ENCODE peak calls at places on chromosomes 16 and 17, in six cellular contexts. One of them, this sample, is unnamed.

GRCh38 chr17:2700491-2701141 is 10.9 kb downstream of the CLUH start:
- DNase-seq in CD8-positive, alpha-beta T cell: no peak
- DNase-seq in tibial artery: peak; percentile 59
- DNase-seq in neuronal stem cell: no peak
- DNase-seq in fibroblast of lung: no peak
- DNase-seq in effector memory CD4-positive, alpha-beta T cell: no peak
- DNase-seq in this sample: peak; percentile 10

GRCh38 chr16:82583415-82583814 is 43.4 kb upstream of the CDH13 start:
- DNase-seq in CD8-positive, alpha-beta T cell: no peak
- DNase-seq in tibial artery: no peak
- DNase-seq in neuronal stem cell: no peak
- DNase-seq in fibroblast of lung: peak; percentile 49
- DNase-seq in effector memory CD4-positive, alpha-beta T cell: no peak
- DNase-seq in this sample: no peak

GRCh38 chr17:79192503-79193500 is 118.2 kb downstream of the ENGASE start:
- DNase-seq in CD8-positive, alpha-beta T cell: no peak
- DNase-seq in tibial artery: no peak
- DNase-seq in neuronal stem cell: peak; percentile 80
- DNase-seq in fibroblast of lung: peak; percentile 23
- DNase-seq in effector memory CD4-positive, alpha-beta T cell: no peak
- DNase-seq in this sample: peak; percentile 29

GRCh38 chr16:31301708-31302400 is 42.1 kb downstream of the ITGAM start:
- DNase-seq in CD8-positive, alpha-beta T cell: no peak
- DNase-seq in tibial artery: no peak
- DNase-seq in neuronal stem cell: no peak
- DNase-seq in fibroblast of lung: no peak
- DNase-seq in effector memory CD4-positive, alpha-beta T cell: no peak
- DNase-seq in this sample: no peak

GRCh38 chr17:7656958-7657715 is 6.4 kb downstream of the ATP1B2 start:
- DNase-seq in CD8-positive, alpha-beta T cell: no peak
- DNase-seq in tibial artery: peak; percentile 69
- DNase-seq in neuronal stem cell: peak; percentile 48
- DNase-seq in fibroblast of lung: peak; percentile 5
- DNase-seq in effector memory CD4-positive, alpha-beta T cell: no peak
- DNase-seq in this sample: peak; percentile 73

GRCh38 chr16:21001262-21001661 is 100.7 kb downstream of the LYRM1 start:
- DNase-seq in CD8-positive, alpha-beta T cell: no peak
- DNase-seq in tibial artery: no peak
- DNase-seq in neuronal stem cell: peak; percentile 17
- DNase-seq in fibroblast of lung: peak; percentile 1
- DNase-seq in effector memory CD4-positive, alpha-beta T cell: no peak
- DNase-seq in this sample: no peak

GRCh38 chr17:76940738-76941350 is 72.6 kb downstream of the MGAT5B start:
- DNase-seq in CD8-positive, alpha-beta T cell: no peak
- DNase-seq in tibial artery: no peak
- DNase-seq in neuronal stem cell: no peak
- DNase-seq in fibroblast of lung: no peak
- DNase-seq in effector memory CD4-positive, alpha-beta T cell: no peak
- DNase-seq in this sample: no peak

GRCh38 chr17:73784015-73784603 is 139.9 kb upstream of the SDK2 start:
- DNase-seq in CD8-positive, alpha-beta T cell: no peak
- DNase-seq in tibial artery: no peak
- DNase-seq in neuronal stem cell: no peak
- DNase-seq in fibroblast of lung: no peak
- DNase-seq in effector memory CD4-positive, alpha-beta T cell: no peak
- DNase-seq in this sample: no peak

GRCh38 chr16:85570213-85570734 is 42.8 kb upstream of the GSE1 start:
- DNase-seq in CD8-positive, alpha-beta T cell: no peak
- DNase-seq in tibial artery: no peak
- DNase-seq in neuronal stem cell: no peak
- DNase-seq in fibroblast of lung: no peak
- DNase-seq in effector memory CD4-positive, alpha-beta T cell: no peak
- DNase-seq in this sample: no peak

GRCh38 chr16:58222532-58223316 is 24.8 kb upstream of the CSNK2A2 start:
- DNase-seq in CD8-positive, alpha-beta T cell: no peak
- DNase-seq in tibial artery: no peak
- DNase-seq in neuronal stem cell: no peak
- DNase-seq in fibroblast of lung: peak; percentile 37
- DNase-seq in effector memory CD4-positive, alpha-beta T cell: no peak
- DNase-seq in this sample: no peak

GRCh38 chr17:17462048-17462824 is 14.6 kb upstream of the MED9 start:
- DNase-seq in CD8-positive, alpha-beta T cell: no peak
- DNase-seq in tibial artery: no peak
- DNase-seq in neuronal stem cell: no peak
- DNase-seq in fibroblast of lung: no peak
- DNase-seq in effector memory CD4-positive, alpha-beta T cell: no peak
- DNase-seq in this sample: no peak

GRCh38 chr17:65389426-65389825 is 172.0 kb downstream of the AXIN2 start:
- DNase-seq in CD8-positive, alpha-beta T cell: no peak
- DNase-seq in tibial artery: no peak
- DNase-seq in neuronal stem cell: no peak
- DNase-seq in fibroblast of lung: peak; percentile 72
- DNase-seq in effector memory CD4-positive, alpha-beta T cell: no peak
- DNase-seq in this sample: no peak

GRCh38 chr17:64161380-64161779 is 31.4 kb upstream of the ERN1 start:
- DNase-seq in CD8-positive, alpha-beta T cell: no peak
- DNase-seq in tibial artery: no peak
- DNase-seq in neuronal stem cell: no peak
- DNase-seq in fibroblast of lung: no peak
- DNase-seq in effector memory CD4-positive, alpha-beta T cell: no peak
- DNase-seq in this sample: no peak

GRCh38 chr17:8158267-8159031 is 4.3 kb downstream of the VAMP2 start:
- DNase-seq in CD8-positive, alpha-beta T cell: peak; percentile 72
- DNase-seq in tibial artery: peak; percentile 95
- DNase-seq in neuronal stem cell: peak; percentile 82
- DNase-seq in fibroblast of lung: peak; percentile 71
- DNase-seq in effector memory CD4-positive, alpha-beta T cell: peak; percentile 84
- DNase-seq in this sample: peak; percentile 92

GRCh38 chr16:4314532-4315184 is 1.2 kb upstream of the GLIS2 start:
- DNase-seq in CD8-positive, alpha-beta T cell: no peak
- DNase-seq in tibial artery: peak; percentile 74
- DNase-seq in neuronal stem cell: no peak
- DNase-seq in fibroblast of lung: peak; percentile 69
- DNase-seq in effector memory CD4-positive, alpha-beta T cell: no peak
- DNase-seq in this sample: no peak

GRCh38 chr16:2486645-2487516 is 12.0 kb downstream of the TBC1D24 start:
- DNase-seq in CD8-positive, alpha-beta T cell: peak; percentile 61
- DNase-seq in tibial artery: no peak
- DNase-seq in neuronal stem cell: no peak
- DNase-seq in fibroblast of lung: no peak
- DNase-seq in effector memory CD4-positive, alpha-beta T cell: peak; percentile 65
- DNase-seq in this sample: peak; percentile 56

GRCh38 chr17:76481091-76481655 is 13.8 kb downstream of the AANAT start:
- DNase-seq in CD8-positive, alpha-beta T cell: no peak
- DNase-seq in tibial artery: no peak
- DNase-seq in neuronal stem cell: no peak
- DNase-seq in fibroblast of lung: no peak
- DNase-seq in effector memory CD4-positive, alpha-beta T cell: no peak
- DNase-seq in this sample: no peak

GRCh38 chr16:85891033-85891775 is 7.8 kb upstream of the IRF8 start:
- DNase-seq in CD8-positive, alpha-beta T cell: no peak
- DNase-seq in tibial artery: no peak
- DNase-seq in neuronal stem cell: no peak
- DNase-seq in fibroblast of lung: peak; percentile 57
- DNase-seq in effector memory CD4-positive, alpha-beta T cell: no peak
- DNase-seq in this sample: no peak

GRCh38 chr17:71213936-71214335 is 906.9 kb upstream of the SOX9 start:
- DNase-seq in CD8-positive, alpha-beta T cell: no peak
- DNase-seq in tibial artery: no peak
- DNase-seq in neuronal stem cell: no peak
- DNase-seq in fibroblast of lung: no peak
- DNase-seq in effector memory CD4-positive, alpha-beta T cell: no peak
- DNase-seq in this sample: no peak

GRCh38 chr17:7294614-7295153 is at the start of gene YBX2:
- DNase-seq in CD8-positive, alpha-beta T cell: peak; percentile 34
- DNase-seq in tibial artery: no peak
- DNase-seq in neuronal stem cell: no peak
- DNase-seq in fibroblast of lung: no peak
- DNase-seq in effector memory CD4-positive, alpha-beta T cell: peak; percentile 72
- DNase-seq in this sample: peak; percentile 64

GRCh38 chr17:38741443-38741842 is 6.7 kb downstream of the PCGF2 start:
- DNase-seq in CD8-positive, alpha-beta T cell: no peak
- DNase-seq in tibial artery: no peak
- DNase-seq in neuronal stem cell: no peak
- DNase-seq in fibroblast of lung: no peak
- DNase-seq in effector memory CD4-positive, alpha-beta T cell: no peak
- DNase-seq in this sample: no peak

GRCh38 chr17:69250641-69251040 is 22.0 kb upstream of the ABCA10 start:
- DNase-seq in CD8-positive, alpha-beta T cell: no peak
- DNase-seq in tibial artery: no peak
- DNase-seq in neuronal stem cell: no peak
- DNase-seq in fibroblast of lung: peak; percentile 44
- DNase-seq in effector memory CD4-positive, alpha-beta T cell: no peak
- DNase-seq in this sample: no peak

GRCh38 chr16:29312835-29313558 is 93.5 kb downstream of the NPIPB11 start:
- DNase-seq in CD8-positive, alpha-beta T cell: no peak
- DNase-seq in tibial artery: peak; percentile 56
- DNase-seq in neuronal stem cell: no peak
- DNase-seq in fibroblast of lung: no peak
- DNase-seq in effector memory CD4-positive, alpha-beta T cell: no peak
- DNase-seq in this sample: no peak

GRCh38 chr17:13704333-13704732 is 102.6 kb upstream of the HS3ST3A1 start:
- DNase-seq in CD8-positive, alpha-beta T cell: no peak
- DNase-seq in tibial artery: no peak
- DNase-seq in neuronal stem cell: no peak
- DNase-seq in fibroblast of lung: peak; percentile 87
- DNase-seq in effector memory CD4-positive, alpha-beta T cell: no peak
- DNase-seq in this sample: no peak

GRCh38 chr17:50575581-50576210 is 15.2 kb downstream of the CACNA1G start:
- DNase-seq in CD8-positive, alpha-beta T cell: no peak
- DNase-seq in tibial artery: no peak
- DNase-seq in neuronal stem cell: no peak
- DNase-seq in fibroblast of lung: no peak
- DNase-seq in effector memory CD4-positive, alpha-beta T cell: no peak
- DNase-seq in this sample: no peak

GRCh38 chr16:3645504-3646347 is 8.8 kb upstream of the DNASE1 start:
- DNase-seq in CD8-positive, alpha-beta T cell: no peak
- DNase-seq in tibial artery: peak; percentile 38
- DNase-seq in neuronal stem cell: peak; percentile 54
- DNase-seq in fibroblast of lung: peak; percentile 64
- DNase-seq in effector memory CD4-positive, alpha-beta T cell: no peak
- DNase-seq in this sample: no peak

GRCh38 chr17:10843806-10844205 is 5.9 kb upstream of the PIRT start:
- DNase-seq in CD8-positive, alpha-beta T cell: no peak
- DNase-seq in tibial artery: no peak
- DNase-seq in neuronal stem cell: no peak
- DNase-seq in fibroblast of lung: peak; percentile 0
- DNase-seq in effector memory CD4-positive, alpha-beta T cell: no peak
- DNase-seq in this sample: no peak

GRCh38 chr17:41917957-41918391 is 777 bp downstream of the ACLY start:
- DNase-seq in CD8-positive, alpha-beta T cell: no peak
- DNase-seq in tibial artery: peak; percentile 74
- DNase-seq in neuronal stem cell: no peak
- DNase-seq in fibroblast of lung: peak; percentile 38
- DNase-seq in effector memory CD4-positive, alpha-beta T cell: peak; percentile 30
- DNase-seq in this sample: peak; percentile 70

GRCh38 chr16:54143934-54144333 is 142.7 kb downstream of the IRX3 start:
- DNase-seq in CD8-positive, alpha-beta T cell: no peak
- DNase-seq in tibial artery: no peak
- DNase-seq in neuronal stem cell: no peak
- DNase-seq in fibroblast of lung: no peak
- DNase-seq in effector memory CD4-positive, alpha-beta T cell: no peak
- DNase-seq in this sample: no peak

GRCh38 chr17:63378411-63379076 is 67.6 kb downstream of the CYB561 start:
- DNase-seq in CD8-positive, alpha-beta T cell: no peak
- DNase-seq in tibial artery: no peak
- DNase-seq in neuronal stem cell: no peak
- DNase-seq in fibroblast of lung: peak; percentile 54
- DNase-seq in effector memory CD4-positive, alpha-beta T cell: no peak
- DNase-seq in this sample: no peak

GRCh38 chr16:49836668-49837067 is 19.2 kb downstream of the ZNF423 start:
- DNase-seq in CD8-positive, alpha-beta T cell: no peak
- DNase-seq in tibial artery: peak; percentile 68
- DNase-seq in neuronal stem cell: no peak
- DNase-seq in fibroblast of lung: no peak
- DNase-seq in effector memory CD4-positive, alpha-beta T cell: no peak
- DNase-seq in this sample: no peak
- H3K27ac ChIP-seq in CD8-positive, alpha-beta T cell: no peak overlapping the region
- H3K27ac ChIP-seq in tibial artery: peak overlapping the region; percentile 83
- H3K27ac ChIP-seq in neuronal stem cell: no peak overlapping the region
- H3K27ac ChIP-seq in fibroblast of lung: no peak overlapping the region
- H3K27ac ChIP-seq in effector memory CD4-positive, alpha-beta T cell: no peak overlapping the region
- H3K27ac ChIP-seq in this sample: peak overlapping the region; percentile 87

DNA sequence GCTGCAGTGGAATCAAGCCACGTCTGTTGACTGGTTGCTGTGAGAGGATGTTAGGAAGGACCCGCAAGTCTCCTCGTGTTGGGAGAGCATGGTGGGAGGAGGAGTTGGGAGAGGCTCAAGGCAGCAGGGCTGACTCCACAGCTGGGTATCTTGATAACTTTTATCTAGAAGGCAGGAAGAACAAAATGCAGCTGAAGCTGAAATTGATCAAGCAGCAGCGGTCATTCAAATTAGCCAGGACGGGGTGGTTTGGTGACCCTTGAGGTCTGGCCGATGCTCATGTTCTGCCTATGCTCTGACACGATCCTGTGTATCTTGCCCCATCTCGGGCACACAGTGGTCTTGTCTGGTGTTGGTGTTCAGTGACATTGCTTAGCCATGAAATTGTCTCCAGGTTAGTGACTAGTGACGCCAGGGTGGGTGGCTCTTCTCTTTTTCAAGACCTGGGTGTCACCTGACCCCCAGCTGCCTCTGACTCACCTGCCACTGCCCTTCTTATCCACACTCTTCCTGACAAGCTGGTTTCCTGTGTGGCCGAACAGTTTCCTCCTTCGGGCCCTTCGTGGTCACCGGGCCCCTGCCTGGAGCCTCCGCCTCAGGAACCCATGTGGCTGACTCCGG is 19.1 kb downstream of the NPTX1 start:
- DNase-seq in CD8-positive, alpha-beta T cell: no peak
- DNase-seq in tibial artery: no peak
- DNase-seq in neuronal stem cell: no peak
- DNase-seq in fibroblast of lung: no peak
- DNase-seq in effector memory CD4-positive, alpha-beta T cell: no peak
- DNase-seq in this sample: no peak
- H3K4me1 ChIP-seq in CD8-positive, alpha-beta T cell: peaks cover 8% of the 10 kb centered on the region
- H3K4me1 ChIP-seq in tibial artery: peaks cover 5% of the 10 kb centered on the region
- H3K4me1 ChIP-seq in neuronal stem cell: peaks cover 11% of the 10 kb centered on the region
- H3K4me1 ChIP-seq in fibroblast of lung: peaks cover 6% of the 10 kb centered on the region
- H3K4me1 ChIP-seq in effector memory CD4-positive, alpha-beta T cell: peaks cover 11% of the 10 kb centered on the region
- H3K4me1 ChIP-seq in this sample: peaks cover 55% of the 10 kb centered on the region

GRCh38 chr17:43018008-43018853 is 4.0 kb downstream of the VAT1 start:
- DNase-seq in CD8-positive, alpha-beta T cell: no peak
- DNase-seq in tibial artery: no peak
- DNase-seq in neuronal stem cell: peak; percentile 56
- DNase-seq in fibroblast of lung: no peak
- DNase-seq in effector memory CD4-positive, alpha-beta T cell: peak; percentile 37
- DNase-seq in this sample: no peak
- H3K27ac ChIP-seq in CD8-positive, alpha-beta T cell: no peak overlapping the region
- H3K27ac ChIP-seq in tibial artery: no peak overlapping the region
- H3K27ac ChIP-seq in neuronal stem cell: no peak overlapping the region
- H3K27ac ChIP-seq in fibroblast of lung: no peak overlapping the region
- H3K27ac ChIP-seq in effector memory CD4-positive, alpha-beta T cell: peak overlapping the region; percentile 31
- H3K27ac ChIP-seq in this sample: peak overlapping the region; percentile 89

DNA sequence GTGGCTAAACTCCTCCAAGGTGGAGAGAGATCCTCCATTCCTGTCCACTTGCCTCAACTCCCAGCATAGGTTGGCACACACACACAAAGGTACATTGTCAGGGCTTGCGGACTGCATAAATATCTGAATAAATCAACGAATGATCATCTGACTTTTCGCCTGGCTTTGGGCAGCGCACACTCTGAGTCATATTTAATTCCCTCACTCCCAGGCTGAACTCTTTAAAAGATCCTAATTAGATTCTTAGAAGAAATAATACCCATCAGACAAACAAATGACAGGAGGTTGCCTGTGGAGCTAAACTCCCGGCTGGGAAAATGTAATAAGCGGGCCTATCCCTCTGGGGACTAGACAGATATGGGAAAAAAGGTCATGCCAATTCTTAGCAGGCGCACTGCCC is 24.8 kb upstream of the SYT17 start:
- DNase-seq in CD8-positive, alpha-beta T cell: no peak
- DNase-seq in tibial artery: no peak
- DNase-seq in neuronal stem cell: no peak
- DNase-seq in fibroblast of lung: peak; percentile 13
- DNase-seq in effector memory CD4-positive, alpha-beta T cell: no peak
- DNase-seq in this sample: no peak
- H3K4me1 ChIP-seq in CD8-positive, alpha-beta T cell: no peaks in the 10 kb centered on the region
- H3K4me1 ChIP-seq in tibial artery: no peaks in the 10 kb centered on the region
- H3K4me1 ChIP-seq in neuronal stem cell: no peaks in the 10 kb centered on the region
- H3K4me1 ChIP-seq in fibroblast of lung: peaks cover 4% of the 10 kb centered on the region
- H3K4me1 ChIP-seq in effector memory CD4-positive, alpha-beta T cell: no peaks in the 10 kb centered on the region
- H3K4me1 ChIP-seq in this sample: peaks cover 27% of the 10 kb centered on the region

This sample was measured in left ventricle myocardium inferior.